ENCODE peak calls at places on chromosome 1, in nine cellular contexts. One of them, this sample, is unnamed.

GRCh38 chr1:162538815-162539431 is 22.6 kb upstream of the UAP1 start:
- DNase-seq in fibroblast of lung: peak; percentile 97
- DNase-seq in K562: no peak
- DNase-seq in neural progenitor cell: no peak
- DNase-seq in HCT116: peak; percentile 75
- DNase-seq in HepG2: peak; percentile 9
- DNase-seq in DND-41: no peak
- DNase-seq in mammary epithelial cell: peak; percentile 93
- DNase-seq in GM23248: peak; percentile 94
- DNase-seq in this sample: peak; percentile 97

GRCh38 chr1:64212023-64212422 is 8.6 kb downstream of the UBE2U start:
- DNase-seq in HCT116: no peak
- DNase-seq in mammary epithelial cell: peak; percentile 32
- DNase-seq in DND-41: no peak
- DNase-seq in HepG2: no peak
- DNase-seq in fibroblast of lung: peak; percentile 87
- DNase-seq in neural progenitor cell: no peak
- DNase-seq in GM23248: peak; percentile 87
- DNase-seq in K562: no peak
- DNase-seq in this sample: peak; percentile 82

GRCh38 chr1:226064816-226065248 is 2.3 kb downstream of the H3-3A start:
- DNase-seq in neural progenitor cell: peak; percentile 65
- DNase-seq in DND-41: peak; percentile 54
- DNase-seq in GM23248: peak; percentile 82
- DNase-seq in mammary epithelial cell: peak; percentile 59
- DNase-seq in K562: peak; percentile 58
- DNase-seq in HepG2: peak; percentile 56
- DNase-seq in HCT116: no peak
- DNase-seq in fibroblast of lung: peak; percentile 54
- DNase-seq in this sample: peak; percentile 34

GRCh38 chr1:27057801-27058647 is 45.4 kb upstream of the TENT5B start:
- DNase-seq in neural progenitor cell: peak; percentile 41
- DNase-seq in mammary epithelial cell: no peak
- DNase-seq in fibroblast of lung: no peak
- DNase-seq in GM23248: peak; percentile 25
- DNase-seq in K562: no peak
- DNase-seq in HCT116: no peak
- DNase-seq in DND-41: no peak
- DNase-seq in HepG2: no peak
- DNase-seq in this sample: no peak

GRCh38 chr1:178498896-178499675 is 2.3 kb upstream of the CLEC20A start:
- DNase-seq in DND-41: no peak
- DNase-seq in GM23248: no peak
- DNase-seq in HepG2: no peak
- DNase-seq in fibroblast of lung: no peak
- DNase-seq in K562: no peak
- DNase-seq in HCT116: no peak
- DNase-seq in neural progenitor cell: no peak
- DNase-seq in mammary epithelial cell: no peak
- DNase-seq in this sample: no peak

GRCh38 chr1:160624464-160624863 is 22.4 kb downstream of the SLAMF1 start:
- DNase-seq in fibroblast of lung: no peak
- DNase-seq in mammary epithelial cell: no peak
- DNase-seq in DND-41: no peak
- DNase-seq in neural progenitor cell: no peak
- DNase-seq in HepG2: no peak
- DNase-seq in HCT116: no peak
- DNase-seq in GM23248: no peak
- DNase-seq in K562: no peak
- DNase-seq in this sample: no peak

GRCh38 chr1:28416509-28417194 is 47.1 kb downstream of the PHACTR4 start:
- DNase-seq in HCT116: no peak
- DNase-seq in neural progenitor cell: no peak
- DNase-seq in DND-41: no peak
- DNase-seq in K562: peak; percentile 73
- DNase-seq in mammary epithelial cell: peak; percentile 40
- DNase-seq in GM23248: no peak
- DNase-seq in HepG2: no peak
- DNase-seq in fibroblast of lung: peak; percentile 26
- DNase-seq in this sample: no peak

GRCh38 chr1:29282924-29283803 is 46.8 kb downstream of the PTPRU start:
- DNase-seq in HCT116: peak; percentile 74
- DNase-seq in neural progenitor cell: peak; percentile 96
- DNase-seq in GM23248: peak; percentile 19
- DNase-seq in mammary epithelial cell: peak; percentile 8
- DNase-seq in fibroblast of lung: peak; percentile 25
- DNase-seq in DND-41: peak; percentile 60
- DNase-seq in HepG2: peak; percentile 17
- DNase-seq in K562: peak; percentile 99
- DNase-seq in this sample: no peak

GRCh38 chr1:92583821-92584760 is 97.4 kb upstream of the GFI1 start:
- DNase-seq in mammary epithelial cell: peak; percentile 79
- DNase-seq in DND-41: no peak
- DNase-seq in HCT116: no peak
- DNase-seq in K562: no peak
- DNase-seq in fibroblast of lung: peak; percentile 88
- DNase-seq in neural progenitor cell: no peak
- DNase-seq in GM23248: peak; percentile 70
- DNase-seq in HepG2: no peak
- DNase-seq in this sample: peak; percentile 83

GRCh38 chr1:37338658-37339057 is 135.7 kb upstream of the ZC3H12A start:
- DNase-seq in HepG2: no peak
- DNase-seq in K562: no peak
- DNase-seq in GM23248: no peak
- DNase-seq in mammary epithelial cell: no peak
- DNase-seq in fibroblast of lung: no peak
- DNase-seq in HCT116: no peak
- DNase-seq in DND-41: no peak
- DNase-seq in neural progenitor cell: no peak
- DNase-seq in this sample: no peak

GRCh38 chr1:37323486-37324377 is 150.6 kb upstream of the ZC3H12A start:
- DNase-seq in GM23248: no peak
- DNase-seq in K562: peak; percentile 83
- DNase-seq in HepG2: peak; percentile 33
- DNase-seq in neural progenitor cell: peak; percentile 65
- DNase-seq in DND-41: peak; percentile 30
- DNase-seq in HCT116: no peak
- DNase-seq in mammary epithelial cell: peak; percentile 11
- DNase-seq in fibroblast of lung: no peak
- DNase-seq in this sample: no peak

GRCh38 chr1:8257621-8258020 is 60.3 kb upstream of the SLC45A1 start:
- DNase-seq in GM23248: no peak
- DNase-seq in fibroblast of lung: no peak
- DNase-seq in HepG2: no peak
- DNase-seq in mammary epithelial cell: peak; percentile 50
- DNase-seq in neural progenitor cell: no peak
- DNase-seq in HCT116: no peak
- DNase-seq in K562: no peak
- DNase-seq in DND-41: no peak
- DNase-seq in this sample: no peak

DNA sequence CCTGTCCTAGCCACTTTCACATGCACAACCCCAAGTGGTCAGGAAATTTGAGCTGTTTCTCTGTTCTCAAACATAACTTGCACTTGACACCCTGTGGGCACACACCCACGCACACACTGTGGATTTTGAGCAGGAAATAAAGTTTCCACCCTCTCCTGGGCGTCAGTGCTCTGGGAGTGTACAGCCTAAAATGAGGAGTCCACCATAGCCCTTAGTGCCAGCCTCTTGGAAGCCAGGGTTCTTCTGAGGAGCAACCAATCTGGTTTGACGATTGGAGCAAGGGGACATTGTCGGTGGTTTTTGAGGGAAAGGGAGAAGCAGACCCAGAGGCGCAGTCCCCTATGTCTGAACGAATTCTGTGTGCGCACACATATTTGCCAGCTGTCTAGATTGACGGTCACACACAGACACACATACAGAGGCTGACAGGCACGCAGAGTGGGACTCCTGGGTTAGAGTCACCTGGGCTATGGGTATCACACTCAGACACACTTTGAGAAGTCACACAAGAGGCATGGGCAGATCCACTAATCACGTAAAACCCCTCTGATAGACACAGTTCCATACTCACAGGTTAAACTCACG is 2.7 kb downstream of the DMBX1 start:
- DNase-seq in neural progenitor cell: no peak
- DNase-seq in HepG2: no peak
- DNase-seq in DND-41: no peak
- DNase-seq in HCT116: no peak
- DNase-seq in mammary epithelial cell: no peak
- DNase-seq in fibroblast of lung: no peak
- DNase-seq in GM23248: no peak
- DNase-seq in K562: no peak
- DNase-seq in this sample: no peak
- TF ChIP-seq EZH2 in neural progenitor cell: no peak
- TF ChIP-seq EZH2 in HepG2: no peak
- TF ChIP-seq EZH2 in DND-41: no peak
- TF ChIP-seq EZH2 in HCT116: no peak
- TF ChIP-seq EZH2 in mammary epithelial cell: peak; percentile 68
- TF ChIP-seq EZH2 in fibroblast of lung: no peak
- TF ChIP-seq EZH2 in GM23248: no peak
- TF ChIP-seq EZH2 in K562: no peak
- TF ChIP-seq EZH2 in this sample: peak; percentile 73

GRCh38 chr1:118990513-118991131 is 2.5 kb upstream of the TBX15 start:
- DNase-seq in K562: no peak
- DNase-seq in HCT116: no peak
- DNase-seq in GM23248: no peak
- DNase-seq in fibroblast of lung: no peak
- DNase-seq in DND-41: no peak
- DNase-seq in HepG2: no peak
- DNase-seq in neural progenitor cell: no peak
- DNase-seq in mammary epithelial cell: no peak
- DNase-seq in this sample: no peak

GRCh38 chr1:118993712-118994049 is 5.5 kb upstream of the TBX15 start:
- DNase-seq in HepG2: no peak
- DNase-seq in neural progenitor cell: no peak
- DNase-seq in fibroblast of lung: no peak
- DNase-seq in mammary epithelial cell: no peak
- DNase-seq in GM23248: no peak
- DNase-seq in HCT116: no peak
- DNase-seq in K562: no peak
- DNase-seq in DND-41: no peak
- DNase-seq in this sample: no peak

GRCh38 chr1:118992868-118993711 is 4.9 kb upstream of the TBX15 start:
- DNase-seq in DND-41: no peak
- DNase-seq in mammary epithelial cell: no peak
- DNase-seq in HepG2: no peak
- DNase-seq in HCT116: no peak
- DNase-seq in GM23248: no peak
- DNase-seq in K562: no peak
- DNase-seq in neural progenitor cell: peak; percentile 55
- DNase-seq in fibroblast of lung: no peak
- DNase-seq in this sample: no peak

GRCh38 chr1:118991448-118991847 is 3.3 kb upstream of the TBX15 start:
- DNase-seq in GM23248: no peak
- DNase-seq in HCT116: no peak
- DNase-seq in neural progenitor cell: no peak
- DNase-seq in DND-41: no peak
- DNase-seq in fibroblast of lung: no peak
- DNase-seq in K562: no peak
- DNase-seq in HepG2: no peak
- DNase-seq in mammary epithelial cell: no peak
- DNase-seq in this sample: no peak

DNA sequence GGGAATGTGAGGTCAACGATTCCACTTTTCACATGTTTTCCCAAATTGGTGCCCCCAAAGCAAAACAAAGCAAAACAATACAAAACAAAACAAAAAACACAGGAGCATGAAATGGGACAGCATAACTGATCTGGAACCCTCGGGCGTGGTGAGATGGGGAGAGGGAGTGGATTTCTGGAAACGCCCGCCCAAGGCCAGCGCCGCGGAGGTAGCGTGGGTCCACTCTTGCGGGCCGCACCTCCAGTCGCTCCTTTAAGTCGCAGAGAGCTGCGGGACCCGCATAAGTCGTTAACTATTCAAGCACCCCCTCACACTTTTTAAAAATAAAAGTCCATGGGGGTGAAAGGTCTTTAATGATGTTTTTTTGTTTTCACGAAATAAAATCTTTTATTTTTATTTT is 4.3 kb upstream of the TBX15 start:
- DNase-seq in DND-41: no peak
- DNase-seq in fibroblast of lung: no peak
- DNase-seq in neural progenitor cell: no peak
- DNase-seq in HCT116: no peak
- DNase-seq in GM23248: no peak
- DNase-seq in mammary epithelial cell: no peak
- DNase-seq in K562: no peak
- DNase-seq in HepG2: no peak
- DNase-seq in this sample: no peak
- TF ChIP-seq EZH2 in DND-41: no peak
- TF ChIP-seq EZH2 in fibroblast of lung: no peak
- TF ChIP-seq EZH2 in neural progenitor cell: no peak
- TF ChIP-seq EZH2 in HCT116: no peak
- TF ChIP-seq EZH2 in GM23248: no peak
- TF ChIP-seq EZH2 in mammary epithelial cell: no peak
- TF ChIP-seq EZH2 in K562: no peak
- TF ChIP-seq EZH2 in HepG2: no peak
- TF ChIP-seq EZH2 in this sample: no peak

GRCh38 chr1:223364685-223365382 is 858 bp upstream of the SUSD4 start:
- DNase-seq in HCT116: no peak
- DNase-seq in neural progenitor cell: peak; percentile 82
- DNase-seq in fibroblast of lung: peak; percentile 11
- DNase-seq in GM23248: no peak
- DNase-seq in mammary epithelial cell: no peak
- DNase-seq in K562: peak; percentile 26
- DNase-seq in DND-41: peak; percentile 26
- DNase-seq in HepG2: no peak
- DNase-seq in this sample: no peak

GRCh38 chr1:223363856-223364684 is at the start of gene SUSD4:
- DNase-seq in HCT116: no peak
- DNase-seq in K562: peak; percentile 72
- DNase-seq in mammary epithelial cell: no peak
- DNase-seq in DND-41: peak; percentile 81
- DNase-seq in HepG2: no peak
- DNase-seq in GM23248: peak; percentile 43
- DNase-seq in fibroblast of lung: peak; percentile 14
- DNase-seq in neural progenitor cell: peak; percentile 90
- DNase-seq in this sample: no peak

GRCh38 chr1:223358826-223359225 is 5.2 kb downstream of the SUSD4 start:
- DNase-seq in fibroblast of lung: peak; percentile 47
- DNase-seq in GM23248: no peak
- DNase-seq in DND-41: no peak
- DNase-seq in HCT116: no peak
- DNase-seq in K562: no peak
- DNase-seq in neural progenitor cell: peak; percentile 24
- DNase-seq in mammary epithelial cell: peak; percentile 21
- DNase-seq in HepG2: no peak
- DNase-seq in this sample: peak; percentile 17

GRCh38 chr1:223363057-223363855 is 720 bp downstream of the SUSD4 start:
- DNase-seq in GM23248: peak; percentile 55
- DNase-seq in HepG2: no peak
- DNase-seq in neural progenitor cell: peak; percentile 61
- DNase-seq in fibroblast of lung: peak; percentile 64
- DNase-seq in K562: no peak
- DNase-seq in HCT116: no peak
- DNase-seq in mammary epithelial cell: no peak
- DNase-seq in DND-41: peak; percentile 65
- DNase-seq in this sample: peak; percentile 52
- TF ChIP-seq EZH2 in GM23248: no peak
- TF ChIP-seq EZH2 in HepG2: no peak
- TF ChIP-seq EZH2 in neural progenitor cell: no peak
- TF ChIP-seq EZH2 in fibroblast of lung: peak; percentile 83
- TF ChIP-seq EZH2 in K562: no peak
- TF ChIP-seq EZH2 in HCT116: no peak
- TF ChIP-seq EZH2 in mammary epithelial cell: peak; percentile 59
- TF ChIP-seq EZH2 in DND-41: no peak
- TF ChIP-seq EZH2 in this sample: peak; percentile 46

GRCh38 chr1:2628933-2629626 is 3.7 kb downstream of the MMEL1 start:
- DNase-seq in DND-41: no peak
- DNase-seq in K562: no peak
- DNase-seq in HepG2: no peak
- DNase-seq in HCT116: no peak
- DNase-seq in neural progenitor cell: peak; percentile 58
- DNase-seq in fibroblast of lung: no peak
- DNase-seq in GM23248: no peak
- DNase-seq in mammary epithelial cell: no peak
- DNase-seq in this sample: no peak
- TF ChIP-seq EZH2 in DND-41: no peak
- TF ChIP-seq EZH2 in K562: no peak
- TF ChIP-seq EZH2 in HepG2: no peak
- TF ChIP-seq EZH2 in HCT116: no peak
- TF ChIP-seq EZH2 in neural progenitor cell: peak; percentile 73
- TF ChIP-seq EZH2 in fibroblast of lung: no peak
- TF ChIP-seq EZH2 in GM23248: peak; percentile 52
- TF ChIP-seq EZH2 in mammary epithelial cell: no peak
- TF ChIP-seq EZH2 in this sample: peak; percentile 50